ENCODE peak calls at places on chromosomes 11 and 22, in six cellular contexts. O, Z, M, B, X and R are unnamed samples. For H4K20me1, the result is how much of the 10 kb centered on the place peaks cover.

GRCh38 chr11:9574806-9575530 is 1.5 kb downstream of the WEE1 start:
- DNase-seq in Z (peak), B (peak), X (peak), O (peak), M (peak), R (no peak)

GRCh38 chr11:28463826-28464225 is 355.6 kb downstream of the METTL15 start:
- DNase-seq in X (no peak), M (no peak), Z (peak), B (no peak), O (no peak), R (no peak)

GRCh38 chr11:69834811-69835800 is 15.9 kb upstream of the FGF3 start:
- DNase-seq in Z (no peak), B (no peak), X (no peak), O (peak), M (no peak), R (no peak)

GRCh38 chr11:86156397-86156977 is 87.6 kb upstream of the PICALM start:
- DNase-seq in O (no peak), Z (no peak), X (no peak), B (no peak), M (no peak), R (no peak)

GRCh38 chr11:36409152-36409713 is 100.8 kb downstream of the TRAF6 start:
- DNase-seq in M (peak), Z (peak), B (no peak), O (no peak), X (no peak), R (no peak)

GRCh38 chr11:112882494-112883381 is 78.5 kb upstream of the NCAM1 start:
- DNase-seq in B (no peak), Z (no peak), M (no peak), O (no peak), X (no peak), R (no peak)

GRCh38 chr11:113615098-113615497 is 91.0 kb downstream of the TMPRSS5 start:
- DNase-seq in B (no peak), M (no peak), O (peak), X (no peak), Z (no peak), R (no peak)

GRCh38 chr22:44918166-44918924 is 91.5 kb downstream of the PHF21B start:
- DNase-seq in O (no peak), X (no peak), B (no peak), M (no peak), Z (no peak), R (no peak)

GRCh38 chr11:61756452-61757212 is 4.2 kb downstream of the MYRF start:
- DNase-seq in B (no peak), O (no peak), M (peak), X (peak), Z (peak), R (no peak)

GRCh38 chr11:70491696-70492472 is 93.6 kb downstream of the CTTN start:
- DNase-seq in B (no peak), Z (no peak), M (no peak), X (no peak), O (no peak), R (no peak)

GRCh38 chr11:90274362-90274761 is 51.5 kb upstream of the CHORDC1 start:
- DNase-seq in B (no peak), M (no peak), O (no peak), X (no peak), Z (no peak), R (no peak)

GRCh38 chr11:46315033-46315738 is 32.1 kb upstream of the DGKZ start:
- DNase-seq in M (peak), B (peak), Z (peak), O (peak), X (peak), R (no peak)

GRCh38 chr11:10414659-10415058 is 40.4 kb upstream of the AMPD3 start:
- DNase-seq in M (peak), Z (peak), X (no peak), B (no peak), O (no peak), R (no peak)

GRCh38 chr22:32776800-32777199 is 24.7 kb upstream of the TIMP3 start:
- DNase-seq in O (no peak), B (peak), M (no peak), Z (no peak), X (no peak), R (no peak)

GRCh38 chr11:27614092-27614491 is 86.2 kb downstream of the BDNF start:
- DNase-seq in O (no peak), Z (no peak), X (no peak), M (no peak), B (no peak), R (no peak)

GRCh38 chr22:17847360-17848078 is 73.2 kb upstream of the BID start:
- DNase-seq in Z (peak), X (no peak), B (no peak), O (no peak), M (no peak), R (peak)

GRCh38 chr11:77650165-77650564 is 12.6 kb upstream of the CLNS1A start:
- DNase-seq in B (no peak), X (no peak), M (no peak), Z (no peak), O (no peak), R (no peak)

GRCh38 chr11:101341578-101341977 is 212.0 kb upstream of the PGR start:
- DNase-seq in Z (no peak), O (no peak), M (no peak), B (no peak), X (no peak), R (no peak)
- H2AFZ ChIP-seq in Z (no peak), O (no peak), M (no peak), B (no peak), X (no peak), R (no peak)

GRCh38 chr11:126742582-126742981 is 258.0 kb downstream of the KIRREL3 start:
- DNase-seq in X (no peak), B (no peak), Z (no peak), O (no peak), M (no peak), R (no peak)

GRCh38 chr11:126740857-126741256 is 259.7 kb downstream of the KIRREL3 start:
- DNase-seq in B (no peak), O (no peak), Z (no peak), X (no peak), M (no peak), R (no peak)

GRCh38 chr11:126736682-126737404 is 263.7 kb downstream of the KIRREL3 start:
- DNase-seq in Z (no peak), B (no peak), X (no peak), O (no peak), M (no peak), R (no peak)

GRCh38 chr11:126738632-126739031 is 261.9 kb downstream of the KIRREL3 start:
- DNase-seq in X (no peak), O (no peak), B (no peak), Z (no peak), M (no peak), R (no peak)

DNA sequence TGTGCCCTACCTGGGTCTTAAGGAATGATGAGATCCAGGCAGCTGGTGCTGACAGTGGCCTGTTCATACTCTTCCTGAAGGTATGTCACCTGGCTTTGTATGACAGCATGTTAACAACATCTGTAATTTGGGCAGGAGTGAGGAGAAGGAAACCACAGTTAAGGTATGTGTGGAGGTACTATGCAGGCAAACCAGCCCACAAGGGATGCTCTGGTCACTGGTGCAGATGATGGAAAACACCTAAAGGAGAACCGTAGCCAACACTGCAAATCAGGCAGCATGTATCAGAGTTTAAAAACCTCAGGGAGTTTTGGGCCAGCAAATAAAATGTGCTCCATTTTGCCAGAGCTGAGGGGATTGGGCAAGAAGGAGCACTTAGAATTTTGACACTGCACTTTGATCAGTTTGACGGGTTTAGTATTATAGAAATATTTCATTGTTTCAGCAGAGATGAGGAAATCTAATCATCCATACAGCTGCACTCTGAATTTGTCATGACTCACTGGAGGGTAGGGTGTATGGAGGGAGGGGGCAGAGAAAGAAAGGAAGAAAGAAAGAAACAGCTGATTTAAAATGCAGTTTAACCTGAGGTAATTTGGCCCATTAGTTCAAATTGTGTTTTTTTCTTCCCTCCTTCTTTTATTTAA is 260.9 kb downstream of the KIRREL3 start:
- DNase-seq in B (no peak), Z (no peak), M (no peak), O (no peak), X (no peak), R (no peak)
- H3K4me2 ChIP-seq in B (no peak), Z (no peak), M (no peak), O (no peak), X (no peak), R (no peak)

GRCh38 chr11:20014067-20014402 is 146.2 kb downstream of the DBX1 start:
- DNase-seq in X (no peak), B (no peak), O (no peak), M (no peak), Z (no peak), R (no peak)

GRCh38 chr11:20015101-20015500 is 145.2 kb downstream of the DBX1 start:
- DNase-seq in X (no peak), Z (no peak), O (no peak), B (no peak), M (no peak), R (no peak)

GRCh38 chr11:20011294-20011951 is 148.9 kb downstream of the DBX1 start:
- DNase-seq in Z (peak), X (peak), M (no peak), O (no peak), B (peak), R (peak)

GRCh38 chr11:20015529-20016427 is 144.5 kb downstream of the DBX1 start:
- DNase-seq in B (peak), X (no peak), M (no peak), O (no peak), Z (peak), R (no peak)

GRCh38 chr11:20013346-20014066 is 146.8 kb downstream of the DBX1 start:
- DNase-seq in X (peak), B (peak), Z (no peak), M (peak), O (no peak), R (no peak)
- H4K20me1 ChIP-seq in X (under half), B (under half), Z (under half), M (under half), O (under half), R (under half)

GRCh38 chr11:75422248-75423231 is 10.5 kb downstream of the KLHL35 start:
- DNase-seq in O (no peak), X (peak), Z (no peak), B (no peak), M (no peak), R (no peak)

GRCh38 chr11:75423721-75424120 is 9.3 kb downstream of the KLHL35 start:
- DNase-seq in B (no peak), X (no peak), M (no peak), O (no peak), Z (no peak), R (no peak)

GRCh38 chr11:75421902-75422247 is 11.1 kb downstream of the KLHL35 start:
- DNase-seq in M (no peak), O (no peak), Z (no peak), B (no peak), X (no peak), R (no peak)

GRCh38 chr11:75420224-75421034 is 12.6 kb downstream of the KLHL35 start:
- DNase-seq in O (no peak), B (no peak), X (no peak), M (no peak), Z (no peak), R (no peak)

DNA sequence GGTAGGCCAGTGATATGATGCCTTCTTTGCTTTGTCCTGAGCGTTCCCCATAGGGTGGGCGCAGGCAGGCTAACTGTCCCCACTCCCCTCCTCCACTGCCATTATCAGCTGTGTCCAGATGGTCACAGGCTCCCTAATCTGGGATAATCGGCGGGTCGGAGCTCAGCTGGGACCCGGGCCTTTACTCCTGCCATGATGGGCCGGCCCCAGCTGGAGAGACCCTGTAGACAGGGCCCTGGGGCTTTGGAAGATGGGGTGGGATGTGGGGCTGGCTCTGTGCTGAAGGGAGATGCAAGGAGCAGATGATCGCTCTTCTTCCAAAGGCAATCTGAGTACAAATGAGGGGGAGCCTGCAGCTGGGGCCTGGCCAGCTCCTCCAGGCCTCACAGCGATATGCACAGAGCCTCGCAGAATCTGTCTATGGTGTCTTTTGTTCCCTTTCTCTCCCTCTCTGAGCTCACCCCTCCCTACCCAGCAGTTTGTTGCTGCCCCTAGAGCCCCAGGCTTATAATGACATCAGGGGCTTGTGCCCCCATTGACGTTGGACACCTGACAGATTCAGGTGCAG is 11.9 kb downstream of the KLHL35 start:
- DNase-seq in X (no peak), M (no peak), O (peak), B (no peak), Z (no peak), R (no peak)
- H2AFZ ChIP-seq in X (no peak), M (no peak), O (no peak), B (no peak), Z (no peak), R (no peak)

GRCh38 chr11:79258606-79259005 is 182.2 kb downstream of the TENM4 start:
- DNase-seq in B (no peak), X (no peak), M (no peak), O (peak), Z (no peak), R (no peak)
- H3K4me2 ChIP-seq in B (no peak), X (no peak), M (no peak), O (no peak), Z (no peak), R (no peak)